ENCODE peak calls at places on chromosomes 11 and 22, in nine cellular contexts. One of them, this sample, is unnamed.

GRCh38 chr11:112227002-112227401 is 774 bp downstream of the PTS start:
- DNase-seq in AG04450: no peak
- DNase-seq in ovary: no peak
- DNase-seq in tibial nerve: no peak
- DNase-seq in left ventricle myocardium inferior: no peak
- DNase-seq in WTC11: no peak
- DNase-seq in uterus: no peak
- DNase-seq in endothelial cell of umbilical vein: no peak
- DNase-seq in bronchial epithelial cell: peak; percentile 45
- DNase-seq in this sample: no peak

GRCh38 chr11:10488121-10488580 is 33.1 kb downstream of the AMPD3 start:
- DNase-seq in endothelial cell of umbilical vein: no peak
- DNase-seq in ovary: peak; percentile 8
- DNase-seq in left ventricle myocardium inferior: no peak
- DNase-seq in tibial nerve: no peak
- DNase-seq in bronchial epithelial cell: peak; percentile 97
- DNase-seq in WTC11: no peak
- DNase-seq in AG04450: no peak
- DNase-seq in uterus: no peak
- DNase-seq in this sample: no peak

GRCh38 chr22:49063040-49063329 is 764.7 kb downstream of the BRD1 start:
- DNase-seq in bronchial epithelial cell: no peak
- DNase-seq in ovary: no peak
- DNase-seq in tibial nerve: no peak
- DNase-seq in AG04450: no peak
- DNase-seq in left ventricle myocardium inferior: no peak
- DNase-seq in WTC11: no peak
- DNase-seq in endothelial cell of umbilical vein: no peak
- DNase-seq in uterus: no peak
- DNase-seq in this sample: no peak

GRCh38 chr11:2298131-2298794 is 3.5 kb downstream of the C11orf21 start:
- DNase-seq in bronchial epithelial cell: no peak
- DNase-seq in ovary: no peak
- DNase-seq in WTC11: no peak
- DNase-seq in AG04450: no peak
- DNase-seq in uterus: no peak
- DNase-seq in tibial nerve: no peak
- DNase-seq in left ventricle myocardium inferior: no peak
- DNase-seq in endothelial cell of umbilical vein: no peak
- DNase-seq in this sample: no peak

GRCh38 chr11:67282876-67283371 is 6.2 kb upstream of the ANKRD13D start:
- DNase-seq in endothelial cell of umbilical vein: no peak
- DNase-seq in uterus: no peak
- DNase-seq in bronchial epithelial cell: no peak
- DNase-seq in ovary: no peak
- DNase-seq in AG04450: no peak
- DNase-seq in tibial nerve: no peak
- DNase-seq in WTC11: no peak
- DNase-seq in left ventricle myocardium inferior: peak; percentile 12
- DNase-seq in this sample: no peak

GRCh38 chr11:13207665-13208594 is 69.7 kb upstream of the BMAL1 start:
- DNase-seq in ovary: peak; percentile 50
- DNase-seq in WTC11: no peak
- DNase-seq in bronchial epithelial cell: peak; percentile 85
- DNase-seq in AG04450: peak; percentile 30
- DNase-seq in tibial nerve: peak; percentile 27
- DNase-seq in left ventricle myocardium inferior: no peak
- DNase-seq in uterus: peak; percentile 28
- DNase-seq in endothelial cell of umbilical vein: peak; percentile 84
- DNase-seq in this sample: no peak

GRCh38 chr11:69541501-69542313 is 60.2 kb downstream of the LINC01488 start:
- DNase-seq in bronchial epithelial cell: peak; percentile 33
- DNase-seq in AG04450: no peak
- DNase-seq in left ventricle myocardium inferior: no peak
- DNase-seq in ovary: no peak
- DNase-seq in endothelial cell of umbilical vein: no peak
- DNase-seq in uterus: no peak
- DNase-seq in tibial nerve: no peak
- DNase-seq in WTC11: no peak
- DNase-seq in this sample: no peak

GRCh38 chr22:22420580-22420979 is 88.0 kb downstream of the ZNF280B start:
- DNase-seq in WTC11: no peak
- DNase-seq in endothelial cell of umbilical vein: no peak
- DNase-seq in tibial nerve: no peak
- DNase-seq in bronchial epithelial cell: no peak
- DNase-seq in uterus: no peak
- DNase-seq in ovary: no peak
- DNase-seq in left ventricle myocardium inferior: no peak
- DNase-seq in AG04450: no peak
- DNase-seq in this sample: no peak

GRCh38 chr11:65329503-65329902 is 4.1 kb upstream of the DPF2 start:
- DNase-seq in left ventricle myocardium inferior: no peak
- DNase-seq in ovary: no peak
- DNase-seq in endothelial cell of umbilical vein: no peak
- DNase-seq in bronchial epithelial cell: no peak
- DNase-seq in WTC11: no peak
- DNase-seq in tibial nerve: no peak
- DNase-seq in AG04450: no peak
- DNase-seq in uterus: no peak
- DNase-seq in this sample: no peak

GRCh38 chr11:65325435-65325834 is 8.2 kb upstream of the DPF2 start:
- DNase-seq in WTC11: no peak
- DNase-seq in ovary: no peak
- DNase-seq in left ventricle myocardium inferior: no peak
- DNase-seq in bronchial epithelial cell: no peak
- DNase-seq in uterus: no peak
- DNase-seq in tibial nerve: no peak
- DNase-seq in endothelial cell of umbilical vein: no peak
- DNase-seq in AG04450: no peak
- DNase-seq in this sample: no peak

GRCh38 chr11:65334696-65335295 is 1.1 kb downstream of the DPF2 start:
- DNase-seq in ovary: no peak
- DNase-seq in WTC11: no peak
- DNase-seq in endothelial cell of umbilical vein: peak; percentile 33
- DNase-seq in tibial nerve: no peak
- DNase-seq in bronchial epithelial cell: no peak
- DNase-seq in AG04450: no peak
- DNase-seq in uterus: no peak
- DNase-seq in left ventricle myocardium inferior: no peak
- DNase-seq in this sample: no peak

GRCh38 chr11:65330544-65330943 is 3.1 kb upstream of the DPF2 start:
- DNase-seq in left ventricle myocardium inferior: no peak
- DNase-seq in ovary: no peak
- DNase-seq in AG04450: no peak
- DNase-seq in bronchial epithelial cell: no peak
- DNase-seq in WTC11: no peak
- DNase-seq in endothelial cell of umbilical vein: no peak
- DNase-seq in uterus: no peak
- DNase-seq in tibial nerve: no peak
- DNase-seq in this sample: no peak

DNA sequence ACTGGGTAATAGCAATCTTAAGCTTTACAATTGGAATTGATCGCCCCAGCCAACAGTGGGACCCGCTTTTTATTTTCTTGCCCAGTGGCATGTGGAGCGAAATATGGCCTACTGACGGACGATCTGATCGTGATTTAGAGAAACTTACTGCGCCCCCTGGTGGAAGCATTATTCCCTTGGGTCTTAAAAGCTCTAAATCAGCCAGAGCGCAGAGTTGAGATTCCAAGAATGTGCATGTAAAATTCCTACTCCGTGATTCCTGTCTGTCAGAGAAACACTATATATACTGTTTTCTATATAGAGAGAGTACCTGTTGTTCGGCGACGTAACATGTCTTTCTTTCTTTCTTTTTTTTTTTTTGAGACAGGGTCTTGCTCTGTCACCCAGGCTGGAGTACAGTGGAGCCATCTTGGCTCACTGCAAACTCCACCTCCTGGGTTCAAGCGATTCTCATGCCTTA is 3.7 kb upstream of the DPF2 start:
- DNase-seq in ovary: peak; percentile 94
- DNase-seq in uterus: peak; percentile 96
- DNase-seq in endothelial cell of umbilical vein: peak; percentile 88
- DNase-seq in bronchial epithelial cell: peak; percentile 77
- DNase-seq in left ventricle myocardium inferior: peak; percentile 72
- DNase-seq in tibial nerve: peak; percentile 87
- DNase-seq in AG04450: peak; percentile 83
- DNase-seq in WTC11: peak; percentile 90
- DNase-seq in this sample: peak; percentile 91
- TF ChIP-seq CTCF in ovary: peak; percentile 80
- TF ChIP-seq CTCF in uterus: peak; percentile 77
- TF ChIP-seq CTCF in endothelial cell of umbilical vein: peak; percentile 67
- TF ChIP-seq CTCF in bronchial epithelial cell: peak; percentile 73
- TF ChIP-seq CTCF in left ventricle myocardium inferior: peak; percentile 84
- TF ChIP-seq CTCF in tibial nerve: peak; percentile 69
- TF ChIP-seq CTCF in AG04450: peak; percentile 70
- TF ChIP-seq CTCF in WTC11: peak; percentile 79
- TF ChIP-seq CTCF in this sample: peak; percentile 77

GRCh38 chr11:46134061-46134460 is 12.8 kb upstream of the PHF21A start:
- DNase-seq in ovary: no peak
- DNase-seq in endothelial cell of umbilical vein: no peak
- DNase-seq in left ventricle myocardium inferior: no peak
- DNase-seq in bronchial epithelial cell: no peak
- DNase-seq in uterus: no peak
- DNase-seq in tibial nerve: no peak
- DNase-seq in AG04450: no peak
- DNase-seq in WTC11: no peak
- DNase-seq in this sample: no peak

GRCh38 chr11:46129133-46129532 is 7.9 kb upstream of the PHF21A start:
- DNase-seq in tibial nerve: no peak
- DNase-seq in WTC11: no peak
- DNase-seq in AG04450: no peak
- DNase-seq in endothelial cell of umbilical vein: no peak
- DNase-seq in uterus: no peak
- DNase-seq in bronchial epithelial cell: no peak
- DNase-seq in ovary: no peak
- DNase-seq in left ventricle myocardium inferior: no peak
- DNase-seq in this sample: no peak

GRCh38 chr11:46130286-46130937 is 9.2 kb upstream of the PHF21A start:
- DNase-seq in tibial nerve: no peak
- DNase-seq in endothelial cell of umbilical vein: no peak
- DNase-seq in WTC11: no peak
- DNase-seq in uterus: no peak
- DNase-seq in AG04450: no peak
- DNase-seq in left ventricle myocardium inferior: no peak
- DNase-seq in ovary: no peak
- DNase-seq in bronchial epithelial cell: no peak
- DNase-seq in this sample: no peak

GRCh38 chr11:46133119-46133518 is 11.9 kb upstream of the PHF21A start:
- DNase-seq in uterus: no peak
- DNase-seq in bronchial epithelial cell: no peak
- DNase-seq in ovary: no peak
- DNase-seq in endothelial cell of umbilical vein: no peak
- DNase-seq in AG04450: no peak
- DNase-seq in tibial nerve: no peak
- DNase-seq in WTC11: no peak
- DNase-seq in left ventricle myocardium inferior: no peak
- DNase-seq in this sample: no peak

DNA sequence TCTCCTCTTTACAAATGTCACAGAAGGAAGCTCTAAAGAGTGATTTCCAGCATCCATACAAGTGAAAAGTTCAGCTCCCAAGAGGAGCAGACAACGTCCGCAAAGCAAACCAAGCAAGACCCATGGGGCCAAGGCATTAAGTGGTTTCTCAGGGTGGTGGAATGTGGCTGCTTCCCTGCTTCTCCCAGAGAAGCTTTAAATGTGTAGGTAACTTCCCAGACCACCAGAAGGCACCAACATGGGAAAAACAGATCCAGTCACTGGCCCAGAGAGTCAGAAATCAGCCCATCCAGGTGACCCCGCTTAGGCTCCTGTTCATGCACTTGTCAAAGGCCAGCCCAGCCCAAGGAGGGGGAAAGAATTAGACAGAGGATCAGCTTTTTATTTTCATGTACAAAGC is 13.3 kb upstream of the PHF21A start:
- DNase-seq in bronchial epithelial cell: no peak
- DNase-seq in ovary: no peak
- DNase-seq in tibial nerve: no peak
- DNase-seq in endothelial cell of umbilical vein: no peak
- DNase-seq in WTC11: peak; percentile 32
- DNase-seq in left ventricle myocardium inferior: no peak
- DNase-seq in uterus: no peak
- DNase-seq in AG04450: no peak
- DNase-seq in this sample: no peak
- TF ChIP-seq CTCF in bronchial epithelial cell: no peak
- TF ChIP-seq CTCF in ovary: no peak
- TF ChIP-seq CTCF in tibial nerve: no peak
- TF ChIP-seq CTCF in endothelial cell of umbilical vein: no peak
- TF ChIP-seq CTCF in WTC11: no peak
- TF ChIP-seq CTCF in left ventricle myocardium inferior: no peak
- TF ChIP-seq CTCF in uterus: no peak
- TF ChIP-seq CTCF in AG04450: peak; percentile 2
- TF ChIP-seq CTCF in this sample: no peak

GRCh38 chr11:89498845-89499448 is 7.8 kb upstream of the NOX4 start:
- DNase-seq in tibial nerve: no peak
- DNase-seq in bronchial epithelial cell: no peak
- DNase-seq in endothelial cell of umbilical vein: no peak
- DNase-seq in left ventricle myocardium inferior: no peak
- DNase-seq in AG04450: no peak
- DNase-seq in ovary: no peak
- DNase-seq in uterus: no peak
- DNase-seq in WTC11: peak; percentile 37
- DNase-seq in this sample: no peak
- TF ChIP-seq CTCF in tibial nerve: no peak
- TF ChIP-seq CTCF in bronchial epithelial cell: no peak
- TF ChIP-seq CTCF in endothelial cell of umbilical vein: no peak
- TF ChIP-seq CTCF in left ventricle myocardium inferior: no peak
- TF ChIP-seq CTCF in AG04450: no peak
- TF ChIP-seq CTCF in ovary: no peak
- TF ChIP-seq CTCF in uterus: no peak
- TF ChIP-seq CTCF in WTC11: peak; percentile 64
- TF ChIP-seq CTCF in this sample: peak; percentile 36

GRCh38 chr11:74681686-74682651 is 49.3 kb downstream of the CHRDL2 start:
- DNase-seq in ovary: peak; percentile 24
- DNase-seq in left ventricle myocardium inferior: peak; percentile 62
- DNase-seq in endothelial cell of umbilical vein: no peak
- DNase-seq in uterus: peak; percentile 75
- DNase-seq in bronchial epithelial cell: peak; percentile 35
- DNase-seq in AG04450: no peak
- DNase-seq in WTC11: no peak
- DNase-seq in tibial nerve: no peak
- DNase-seq in this sample: no peak

GRCh38 chr11:74682731-74683278 is 48.4 kb downstream of the CHRDL2 start:
- DNase-seq in AG04450: no peak
- DNase-seq in endothelial cell of umbilical vein: no peak
- DNase-seq in bronchial epithelial cell: no peak
- DNase-seq in WTC11: no peak
- DNase-seq in left ventricle myocardium inferior: no peak
- DNase-seq in uterus: no peak
- DNase-seq in tibial nerve: no peak
- DNase-seq in ovary: no peak
- DNase-seq in this sample: no peak

GRCh38 chr11:74684661-74685060 is 46.6 kb downstream of the CHRDL2 start:
- DNase-seq in endothelial cell of umbilical vein: no peak
- DNase-seq in ovary: no peak
- DNase-seq in WTC11: no peak
- DNase-seq in uterus: no peak
- DNase-seq in AG04450: no peak
- DNase-seq in left ventricle myocardium inferior: no peak
- DNase-seq in bronchial epithelial cell: no peak
- DNase-seq in tibial nerve: no peak
- DNase-seq in this sample: no peak

GRCh38 chr11:74683941-74684481 is 47.2 kb downstream of the CHRDL2 start:
- DNase-seq in AG04450: no peak
- DNase-seq in endothelial cell of umbilical vein: no peak
- DNase-seq in ovary: no peak
- DNase-seq in uterus: no peak
- DNase-seq in WTC11: no peak
- DNase-seq in bronchial epithelial cell: no peak
- DNase-seq in tibial nerve: no peak
- DNase-seq in left ventricle myocardium inferior: no peak
- DNase-seq in this sample: no peak

GRCh38 chr11:74683279-74683871 is 47.9 kb downstream of the CHRDL2 start:
- DNase-seq in uterus: no peak
- DNase-seq in left ventricle myocardium inferior: peak; percentile 36
- DNase-seq in WTC11: peak; percentile 68
- DNase-seq in endothelial cell of umbilical vein: peak; percentile 41
- DNase-seq in AG04450: no peak
- DNase-seq in tibial nerve: no peak
- DNase-seq in ovary: no peak
- DNase-seq in bronchial epithelial cell: no peak
- DNase-seq in this sample: no peak
- TF ChIP-seq CTCF in uterus: peak; percentile 68
- TF ChIP-seq CTCF in left ventricle myocardium inferior: peak; percentile 63
- TF ChIP-seq CTCF in WTC11: no peak
- TF ChIP-seq CTCF in endothelial cell of umbilical vein: peak; percentile 38
- TF ChIP-seq CTCF in AG04450: peak; percentile 47
- TF ChIP-seq CTCF in tibial nerve: peak; percentile 70
- TF ChIP-seq CTCF in ovary: peak; percentile 49
- TF ChIP-seq CTCF in bronchial epithelial cell: peak; percentile 50
- TF ChIP-seq CTCF in this sample: peak; percentile 45